ENCODE peak calls at places on chromosomes 1 and 21, in four cellular contexts. N is HCT116, E is K562, B is HepG2. V is an unnamed sample.

GRCh38 chr1:19469004-19469403 is 16.3 kb downstream of the CAPZB start:
- DNase-seq in N (no peak), E (no peak), B (no peak), V (no peak)

GRCh38 chr21:29511076-29511475 is 212.4 kb downstream of the BACH1 start:
- DNase-seq in N (no peak), E (no peak), B (no peak), V (no peak)

GRCh38 chr1:39422604-39423003 is 68.8 kb upstream of the BMP8A start:
- DNase-seq in N (no peak), E (no peak), B (no peak), V (no peak)

GRCh38 chr1:29256979-29257804 is 20.9 kb downstream of the PTPRU start:
- DNase-seq in N (no peak), E (no peak), B (no peak), V (no peak)

GRCh38 chr21:34844033-34844923 is 175.5 kb downstream of the CLIC6 start:
- DNase-seq in N (no peak), E (no peak), B (no peak), V (no peak)

GRCh38 chr21:27564684-27565280 is 597.9 kb upstream of the ADAMTS5 start:
- DNase-seq in N (no peak), E (peak; percentile 6), B (no peak), V (no peak)

GRCh38 chr1:108017698-108018097 is 52.7 kb upstream of the VAV3 start:
- DNase-seq in N (no peak), E (no peak), B (no peak), V (no peak)

GRCh38 chr1:163959622-163960021 is 599.4 kb upstream of the PBX1 start:
- DNase-seq in N (no peak), E (no peak), B (no peak), V (no peak)

GRCh38 chr1:47867447-47868347 is 129.5 kb downstream of the TRABD2B start:
- DNase-seq in N (no peak), E (no peak), B (peak; percentile 56), V (no peak)

GRCh38 chr1:6962956-6963915 is 178.0 kb downstream of the CAMTA1 start:
- DNase-seq in N (peak; percentile 88), E (peak; percentile 93), B (no peak), V (peak; percentile 4)

GRCh38 chr21:46184625-46185555 is 631 bp upstream of the SPATC1L start:
- DNase-seq in N (peak; percentile 8), E (peak; percentile 75), B (peak; percentile 51), V (no peak)

GRCh38 chr1:115277276-115277675 is 60.8 kb downstream of the NGF start:
- DNase-seq in N (peak; percentile 3), E (no peak), B (no peak), V (no peak)

GRCh38 chr1:244545511-244545910 is 84.4 kb downstream of the CATSPERE start:
- DNase-seq in N (no peak), E (no peak), B (no peak), V (no peak)

GRCh38 chr1:6657138-6657537 is 32.5 kb downstream of the THAP3 start:
- DNase-seq in N (no peak), E (no peak), B (no peak), V (no peak)

GRCh38 chr1:237386362-237387143 is 344.6 kb downstream of the RYR2 start:
- DNase-seq in N (peak; percentile 7), E (peak; percentile 37), B (peak; percentile 17), V (peak; percentile 38)

GRCh38 chr1:156508955-156509234 is 8.3 kb upstream of the MEF2D start:
- DNase-seq in N (no peak), E (no peak), B (no peak), V (no peak)

GRCh38 chr21:45889961-45890360 is 91.6 kb upstream of the COL6A1 start:
- DNase-seq in N (no peak), E (no peak), B (no peak), V (no peak)

GRCh38 chr1:233700338-233700737 is 86.4 kb downstream of the KCNK1 start:
- DNase-seq in N (no peak), E (no peak), B (no peak), V (no peak)

GRCh38 chr1:7418442-7419080 is 352.5 kb upstream of the VAMP3 start:
- DNase-seq in N (no peak), E (no peak), B (no peak), V (no peak)

GRCh38 chr1:161119379-161120061 is 1.6 kb downstream of the NIT1 start:
- DNase-seq in N (peak; percentile 86), E (peak; percentile 81), B (no peak), V (no peak)

GRCh38 chr1:95049935-95050334 is 22.8 kb downstream of the ALG14 start:
- DNase-seq in N (no peak), E (no peak), B (no peak), V (no peak)

GRCh38 chr1:159900086-159900680 is at the start of gene CFAP45:
- DNase-seq in N (peak; percentile 65), E (peak; percentile 95), B (no peak), V (no peak)

GRCh38 chr1:12761781-12762180 is 11.8 kb upstream of the PRAMEF12 start:
- DNase-seq in N (no peak), E (no peak), B (no peak), V (no peak)

GRCh38 chr1:70768211-70768610 is 279.4 kb downstream of the PTGER3 start:
- DNase-seq in N (no peak), E (no peak), B (no peak), V (no peak)

GRCh38 chr1:201457508-201457960 is 11.5 kb downstream of the PHLDA3 start:
- DNase-seq in N (no peak), E (no peak), B (no peak), V (no peak)

GRCh38 chr1:3640113-3640932 is 9.6 kb downstream of the WRAP73 start:
- DNase-seq in N (no peak), E (no peak), B (no peak), V (no peak)

GRCh38 chr21:41876396-41876795 is 2.7 kb downstream of the PRDM15 start:
- DNase-seq in N (no peak), E (no peak), B (no peak), V (no peak)
- TF ChIP-seq REST in N (no peak), E (no peak), B (no peak), V (no peak)

DNA sequence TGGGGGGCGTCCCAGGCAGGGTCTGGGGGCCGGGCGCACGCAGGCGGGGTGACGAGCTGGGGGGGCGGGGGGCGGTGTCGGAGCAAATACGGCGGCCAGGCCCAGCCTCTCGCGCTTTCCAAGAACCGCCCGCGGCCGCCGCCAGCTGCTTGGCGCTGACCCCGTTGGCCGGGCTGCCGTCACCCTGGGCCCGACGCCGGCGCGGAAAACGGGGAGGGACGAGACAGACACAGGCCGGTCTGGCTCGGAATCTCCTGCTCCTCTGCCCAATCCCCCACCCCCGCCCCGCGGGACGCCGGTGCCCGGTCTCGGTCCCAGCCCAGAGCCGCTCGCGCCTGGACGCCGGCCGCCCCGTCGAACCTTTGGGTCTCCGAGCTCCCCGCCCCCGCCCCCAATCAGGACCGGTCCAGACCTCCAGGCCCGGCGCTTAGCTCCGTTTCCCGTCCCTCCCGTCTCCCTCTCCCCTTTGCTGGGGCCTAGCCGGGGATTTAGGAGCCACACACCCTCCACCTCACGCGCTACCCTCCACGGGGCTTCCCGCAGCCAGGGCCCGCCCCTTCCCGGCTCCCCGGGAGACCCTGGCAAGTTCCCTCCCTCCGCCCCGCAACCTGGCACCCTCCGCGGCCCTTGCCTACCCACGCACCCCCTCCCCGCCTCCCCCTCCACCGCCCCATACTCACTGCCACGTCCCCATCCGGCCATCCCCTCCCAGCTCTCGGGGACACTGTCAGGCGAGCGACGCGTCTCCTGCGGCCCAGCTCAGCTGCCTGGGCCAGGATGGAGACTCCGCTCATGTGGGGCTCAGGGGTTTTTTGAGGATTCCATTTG is 794 bp upstream of the MMP23B start:
- DNase-seq in N (no peak), E (no peak), B (no peak), V (no peak)
- H3K4me3 ChIP-seq in N (no peak overlapping the region), E (no peak overlapping the region), B (no peak overlapping the region), V (no peak overlapping the region)

GRCh38 chr1:101120868-101121267 is 95.3 kb upstream of the DPH5 start:
- DNase-seq in N (no peak), E (no peak), B (no peak), V (no peak)

GRCh38 chr1:101122452-101123166 is 97.0 kb upstream of the DPH5 start:
- DNase-seq in N (no peak), E (no peak), B (no peak), V (no peak)

GRCh38 chr1:101121515-101121914 is 95.9 kb upstream of the DPH5 start:
- DNase-seq in N (no peak), E (no peak), B (no peak), V (no peak)

GRCh38 chr1:101121975-101122374 is 96.4 kb upstream of the DPH5 start:
- DNase-seq in N (no peak), E (no peak), B (no peak), V (no peak)

GRCh38 chr1:101119289-101119688 is 93.7 kb upstream of the DPH5 start:
- DNase-seq in N (no peak), E (peak; percentile 45), B (no peak), V (no peak)
- TF ChIP-seq TCF7L2 in N (no peak), E (no peak), B (no peak), V (no peak)

DNA sequence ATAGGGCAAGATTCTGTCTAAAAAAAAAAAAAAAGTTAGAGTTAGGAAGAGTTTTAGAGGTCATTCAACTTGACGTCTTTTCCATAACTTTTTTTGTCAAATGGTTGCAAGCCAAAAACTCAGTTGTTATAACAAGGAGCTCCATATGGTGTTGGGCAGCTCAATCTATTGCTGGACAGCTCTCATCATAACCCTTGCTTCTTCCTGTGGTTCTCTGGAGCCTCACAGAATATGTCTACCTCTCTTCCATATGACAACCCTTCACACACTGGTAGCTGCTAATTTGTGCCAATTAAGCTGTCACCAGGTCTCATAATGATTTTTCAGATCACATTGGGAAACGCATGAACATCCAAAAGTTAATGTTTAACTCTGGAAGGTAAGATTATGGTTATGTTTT is 57.8 kb upstream of the SLC16A1 start:
- DNase-seq in N (no peak), E (no peak), B (no peak), V (no peak)
- TF ChIP-seq REST in N (peak; percentile 23), E (no peak), B (peak; percentile 9), V (peak; percentile 35)